ENCODE peak calls at places on chromosomes 6 and 20, in six cellular contexts. W is mucosa of descending colon, P is HEK293T, Z is iris pigment epithelial cell, M is WERI-Rb-1, B is SHP77. K is an unnamed sample.

GRCh38 chr20:44471481-44471882 is 4.2 kb upstream of the TTPAL start:
- DNase-seq in B (no peak), W (no peak), P (no peak), M (no peak), Z (peak; percentile 29), K (no peak)

GRCh38 chr6:99348220-99348822 is 1.2 kb downstream of the FAXC start:
- DNase-seq in P (no peak), B (peak; percentile 23), Z (no peak), W (no peak), M (no peak), K (no peak)

GRCh38 chr6:128482642-128483041 is 37.8 kb downstream of the PTPRK start:
- DNase-seq in Z (no peak), P (no peak), W (no peak), M (no peak), B (no peak), K (peak; percentile 88)

GRCh38 chr20:18504479-18505060 is 3.2 kb upstream of the SEC23B start:
- DNase-seq in B (no peak), P (no peak), Z (peak; percentile 14), W (no peak), M (no peak), K (no peak)

GRCh38 chr6:157228421-157229218 is 94.7 kb downstream of the TMEM242 start:
- DNase-seq in W (no peak), B (peak; percentile 94), M (no peak), Z (no peak), P (no peak), K (no peak)

GRCh38 chr6:134956676-134957075 is 6.8 kb upstream of the ALDH8A1 start:
- DNase-seq in M (no peak), Z (peak; percentile 31), P (no peak), W (no peak), B (no peak), K (no peak)

GRCh38 chr20:31906001-31906400 is 35.6 kb downstream of the TTLL9 start:
- DNase-seq in P (no peak), W (no peak), Z (no peak), M (no peak), B (no peak), K (no peak)

GRCh38 chr20:50711113-50711825 is 19.9 kb upstream of the RIPOR3 start:
- DNase-seq in P (no peak), Z (no peak), B (no peak), W (no peak), M (no peak), K (no peak)

GRCh38 chr20:37558306-37558705 is 30.6 kb upstream of the BLCAP start:
- DNase-seq in M (no peak), P (no peak), B (no peak), W (no peak), Z (no peak), K (no peak)

GRCh38 chr6:157982297-157982579 is 575 bp downstream of the SYNJ2 start:
- DNase-seq in Z (peak; percentile 56), P (peak; percentile 52), B (peak; percentile 61), W (peak; percentile 74), M (peak; percentile 44), K (peak; percentile 41)

GRCh38 chr6:107853226-107853625 is 29.1 kb upstream of the SCML4 start:
- DNase-seq in B (no peak), Z (no peak), W (no peak), P (no peak), M (no peak), K (no peak)

GRCh38 chr6:16684195-16684689 is 77.0 kb downstream of the ATXN1 start:
- DNase-seq in W (no peak), M (no peak), B (no peak), Z (peak; percentile 77), P (no peak), K (no peak)